ENCODE peak calls at places on chromosomes 6 and 20, in ten cellular contexts. K is HCT116; P is ascending aorta; L is A549; G is CD8-positive, alpha-beta T cell; E is OCI-LY7; D is pancreas; C is colonic mucosa; O is cardiac muscle cell; A is astrocyte. X is an unnamed sample. For H3K4me1 and H3K9me3, the result is how much of the 10 kb centered on the place peaks cover.

GRCh38 chr6:8177721-8178120 is 75.4 kb upstream of the EEF1E1 start:
- DNase-seq in P (no peak), G (no peak), E (no peak), C (no peak), A (peak), D (no peak), L (no peak), O (no peak), K (no peak), X (no peak)

GRCh38 chr20:4470375-4470774 is 251.3 kb upstream of the PRND start:
- DNase-seq in P (no peak), C (no peak), O (no peak), A (peak), E (no peak), K (no peak), L (no peak), D (no peak), G (no peak), X (no peak)

GRCh38 chr20:59006864-59007757 is at the start of gene CTSZ:
- DNase-seq in D (peak), L (peak), P (no peak), O (peak), K (no peak), A (no peak), C (peak), G (peak), E (peak), X (peak)

GRCh38 chr6:20997143-20997792 is 463.0 kb downstream of the CDKAL1 start:
- DNase-seq in C (no peak), G (no peak), D (no peak), A (no peak), E (no peak), P (no peak), O (no peak), K (no peak), L (no peak), X (no peak)

GRCh38 chr6:80553071-80553740 is 446.7 kb downstream of the BCKDHB start:
- DNase-seq in O (no peak), L (no peak), K (no peak), D (no peak), P (no peak), A (peak), C (no peak), E (no peak), G (no peak), X (no peak)

GRCh38 chr6:38861957-38862401 is 146.9 kb downstream of the DNAH8 start:
- DNase-seq in K (no peak), E (no peak), D (no peak), L (no peak), P (no peak), A (no peak), C (no peak), O (no peak), G (no peak), X (no peak)

GRCh38 chr6:57242505-57242904 is 20.4 kb upstream of the RAB23 start:
- DNase-seq in E (no peak), L (peak), K (no peak), G (no peak), O (no peak), A (peak), D (no peak), C (no peak), P (no peak), X (no peak)

GRCh38 chr6:4615891-4616290 is 160.3 kb upstream of the CDYL start:
- DNase-seq in G (no peak), D (no peak), A (no peak), L (no peak), E (no peak), O (no peak), C (no peak), K (no peak), P (no peak), X (no peak)

GRCh38 chr6:126963077-126963809 is 155.2 kb upstream of the RSPO3 start:
- DNase-seq in C (no peak), P (no peak), G (no peak), K (no peak), L (no peak), O (no peak), E (no peak), A (no peak), D (no peak), X (no peak)

GRCh38 chr6:85033547-85033946 is 269.1 kb upstream of the TBX18 start:
- DNase-seq in L (no peak), E (no peak), G (no peak), C (no peak), P (no peak), O (no peak), D (no peak), K (no peak), A (no peak), X (no peak)

GRCh38 chr6:131615275-131615674 is 12.8 kb downstream of the MED23 start:
- DNase-seq in E (no peak), O (no peak), K (no peak), P (no peak), L (no peak), A (no peak), G (no peak), D (no peak), C (no peak), X (no peak)

GRCh38 chr20:23606652-23607049 is 934 bp upstream of the CST9 start:
- DNase-seq in P (no peak), K (peak), G (peak), O (peak), E (peak), L (peak), D (peak), C (peak), A (peak), X (peak)

DNA sequence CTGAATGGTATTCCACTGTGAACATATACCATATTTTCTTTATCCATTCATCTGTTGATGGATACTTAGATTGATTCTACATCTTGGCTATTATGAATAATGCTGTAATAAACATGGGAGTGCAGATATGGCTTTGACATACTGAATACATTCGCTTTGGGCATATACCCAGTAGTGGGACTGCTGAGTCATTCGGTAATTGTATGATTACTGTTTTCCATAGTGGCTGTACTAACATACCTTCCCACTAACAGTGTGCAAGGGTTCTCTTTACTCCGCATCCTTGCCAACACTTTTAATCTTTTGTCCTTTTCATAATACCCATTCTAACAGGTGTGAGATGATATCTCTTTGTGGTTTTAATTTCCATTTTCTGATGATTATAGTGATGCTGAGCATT is 98.2 kb upstream of the ESR1 start:
- DNase-seq in O (no peak), L (no peak), D (no peak), P (no peak), G (no peak), E (no peak), C (no peak), A (no peak), K (no peak), X (no peak)
- H3K4me1 ChIP-seq in O (under half), L (under half), D (under half), P (under half), G (under half), E (under half), C (under half), A (under half), K (under half), X (under half)

DNA sequence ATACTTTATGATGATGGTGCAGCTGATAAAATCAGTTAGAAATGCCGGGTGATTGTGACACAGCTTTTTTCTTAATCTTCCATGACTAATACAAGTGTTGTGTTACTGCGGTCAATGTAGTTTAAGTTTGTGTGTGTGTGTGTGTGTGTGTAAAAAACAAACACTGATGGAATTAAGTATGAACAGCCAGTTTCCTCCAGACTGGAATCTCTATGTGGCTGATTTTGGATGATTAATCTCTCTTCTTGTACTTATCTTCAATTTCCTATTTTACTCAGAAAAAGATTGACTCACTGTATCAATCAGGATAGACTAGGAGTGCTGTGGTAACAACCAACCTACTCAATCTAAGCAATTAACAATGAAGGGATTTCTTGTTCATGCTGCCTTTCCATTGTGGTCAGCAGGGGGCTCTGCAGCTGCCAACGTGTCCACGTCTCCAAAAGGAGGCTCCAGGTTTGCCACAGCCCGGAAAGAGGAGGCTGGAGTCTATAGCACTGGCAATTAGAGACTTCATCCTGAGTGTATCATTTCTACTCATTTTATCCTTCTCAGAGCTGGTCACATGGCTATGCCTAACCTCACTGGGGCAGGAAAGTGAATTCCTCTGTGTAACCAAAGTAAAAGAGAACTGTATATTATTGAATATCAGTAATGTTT is 107.7 kb downstream of the CD109 start:
- DNase-seq in D (no peak), K (peak), G (no peak), C (peak), L (peak), O (peak), P (no peak), E (peak), A (peak), X (no peak)
- TF ChIP-seq CTCF in D (no peak), K (peak), G (no peak), C (peak), L (peak), O (peak), P (no peak), E (peak), A (peak), X (peak)

DNA sequence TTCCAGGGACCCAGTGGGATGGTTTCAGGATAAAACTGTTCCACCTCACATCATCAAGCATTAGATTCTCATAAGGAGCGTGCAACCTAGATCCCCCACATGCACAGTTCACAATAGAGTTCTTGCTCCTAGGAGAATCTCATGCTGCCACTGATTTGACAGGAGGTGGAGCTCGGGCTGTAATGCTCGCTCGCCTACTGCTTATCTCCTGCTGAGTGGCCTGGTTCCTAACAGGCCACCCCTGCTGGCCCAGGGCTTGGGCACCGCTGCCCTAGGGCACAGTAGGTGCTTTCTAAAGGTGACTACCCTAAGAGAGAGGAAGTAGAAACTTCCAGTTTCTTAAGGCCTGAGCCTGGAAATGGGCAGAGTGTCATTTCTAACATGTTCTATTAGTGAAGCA is 656.9 kb downstream of the PRKN start:
- DNase-seq in L (no peak), G (no peak), K (no peak), A (no peak), C (no peak), O (no peak), D (no peak), E (no peak), P (no peak), X (no peak)
- H3K9me3 ChIP-seq in L (under half), G (under half), K (under half), A (under half), C (under half), O (under half), D (under half), E (under half), P (under half), X (under half)

DNA sequence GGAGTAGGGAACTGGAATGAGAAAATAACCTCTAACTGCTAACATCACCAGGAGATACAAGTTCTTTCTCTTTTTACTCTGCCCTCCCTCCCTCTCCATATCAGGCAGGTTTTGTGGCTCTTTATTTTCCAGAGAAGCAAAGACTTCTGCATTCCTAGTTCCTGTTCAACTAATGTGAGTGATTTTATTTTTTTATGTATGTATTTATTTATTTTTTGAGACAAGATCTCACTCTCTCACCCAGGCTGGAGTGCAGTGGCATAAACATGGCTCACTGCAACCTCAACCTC is 6.0 kb upstream of the IER3 start:
- DNase-seq in E (no peak), D (no peak), L (no peak), C (no peak), A (no peak), K (no peak), O (no peak), G (no peak), P (no peak), X (no peak)
- H3K4me1 ChIP-seq in E (under half), D (half or more), L (half or more), C (under half), A (half or more), K (half or more), O (under half), G (under half), P (under half), X (under half)

GRCh38 chr6:41545174-41545702 is 943 bp upstream of the FOXP4 start:
- DNase-seq in L (peak), G (no peak), E (peak), C (peak), A (no peak), O (no peak), D (no peak), K (no peak), P (no peak), X (no peak)

GRCh38 chr6:41546475-41546865 is 289 bp downstream of the FOXP4 start:
- DNase-seq in A (peak), P (no peak), C (no peak), D (no peak), G (no peak), O (no peak), L (no peak), E (peak), K (no peak), X (no peak)

GRCh38 chr6:41547799-41548097 is 1.6 kb downstream of the FOXP4 start:
- DNase-seq in D (peak), L (no peak), P (no peak), O (no peak), K (no peak), A (no peak), E (no peak), G (no peak), C (no peak), X (no peak)

GRCh38 chr6:41546866-41547798 is 951 bp downstream of the FOXP4 start:
- DNase-seq in P (no peak), G (peak), L (peak), D (peak), C (peak), E (peak), K (no peak), O (peak), A (peak), X (peak)

GRCh38 chr6:41545703-41546474 is at the start of gene FOXP4:
- DNase-seq in E (peak), D (peak), L (peak), O (peak), G (peak), K (peak), C (peak), A (peak), P (peak), X (peak)
- TF ChIP-seq CTCF in E (no peak), D (no peak), L (no peak), O (no peak), G (no peak), K (no peak), C (no peak), A (no peak), P (no peak), X (no peak)

GRCh38 chr6:154058963-154059680 is 20.1 kb downstream of the OPRM1 start:
- DNase-seq in P (no peak), O (no peak), G (no peak), A (no peak), C (no peak), K (no peak), L (no peak), D (no peak), E (no peak), X (no peak)
- H3K9me3 ChIP-seq in P (under half), O (under half), G (under half), A (under half), C (under half), K (under half), L (under half), D (under half), E (under half), X (under half)

DNA sequence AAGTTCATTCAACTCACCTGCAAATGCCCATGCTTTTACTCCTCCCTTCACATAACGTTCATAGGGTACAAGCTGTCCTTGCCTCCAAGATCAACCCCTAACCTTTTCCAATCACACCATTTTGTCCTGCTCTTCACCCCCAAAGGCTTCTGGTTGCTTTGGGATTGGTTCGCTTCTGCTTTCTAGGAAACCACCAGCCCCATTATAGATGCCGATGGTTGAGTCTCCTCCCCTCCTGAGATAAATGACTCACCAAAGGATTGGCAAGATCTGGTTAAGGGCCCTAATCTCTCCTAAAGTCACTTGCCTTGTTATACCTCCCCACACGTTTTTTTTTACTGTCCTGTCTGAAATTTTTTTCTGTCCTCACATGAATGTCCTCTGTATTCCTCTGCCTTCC is 311.4 kb downstream of the HACE1 start:
- DNase-seq in A (no peak), O (no peak), L (no peak), E (no peak), G (no peak), D (no peak), C (no peak), P (no peak), K (no peak), X (no peak)
- H3K4me1 ChIP-seq in A (under half), O (under half), L (under half), E (under half), G (under half), D (under half), C (under half), P (under half), K (under half), X (under half)

DNA sequence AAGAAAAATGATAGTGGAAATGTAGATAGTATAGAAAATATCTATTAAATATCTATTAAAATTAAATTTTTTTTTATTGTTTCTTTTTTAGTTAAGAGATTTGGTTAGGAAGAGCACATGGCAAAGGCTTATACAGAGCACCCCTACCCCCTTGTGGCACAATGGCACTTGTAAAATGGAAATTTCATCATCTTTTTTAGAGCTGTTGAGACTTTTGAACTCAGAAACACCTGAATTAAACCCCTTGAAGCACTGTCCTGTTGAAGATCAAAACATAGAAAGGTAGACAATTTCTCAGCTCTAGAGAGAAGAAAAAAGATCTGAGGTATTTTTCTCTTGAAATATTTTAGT is 572.4 kb downstream of the PKHD1 start:
- DNase-seq in L (no peak), K (no peak), D (no peak), O (no peak), C (no peak), A (no peak), P (no peak), G (no peak), E (no peak), X (no peak)
- TF ChIP-seq CTCF in L (no peak), K (no peak), D (no peak), O (no peak), C (no peak), A (no peak), P (no peak), G (no peak), E (no peak), X (no peak)

DNA sequence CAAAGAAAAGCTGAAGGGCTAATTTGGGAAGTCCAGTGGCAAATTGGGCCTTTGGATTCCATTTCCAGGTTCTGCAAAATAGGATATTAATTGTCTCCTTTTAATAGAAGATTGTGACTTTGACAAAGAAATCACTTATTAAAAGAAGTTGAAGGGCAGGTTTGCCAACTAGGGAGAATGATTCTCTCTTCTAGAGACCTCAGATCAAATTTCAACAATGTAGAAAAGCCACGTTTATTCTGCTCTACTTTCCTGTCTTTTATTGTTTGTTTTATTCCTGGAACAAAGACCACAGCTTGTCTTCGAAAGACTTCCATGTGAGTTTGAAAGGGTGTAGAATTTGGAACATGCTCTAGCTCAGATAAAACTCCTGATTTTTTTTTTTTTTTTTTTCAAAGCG is 65.5 kb upstream of the PRL start:
- DNase-seq in E (no peak), G (no peak), C (no peak), A (no peak), D (no peak), L (no peak), P (no peak), O (no peak), K (no peak), X (no peak)
- H3K9me3 ChIP-seq in E (under half), G (under half), C (under half), A (under half), D (under half), L (under half), P (under half), O (under half), K (under half), X (under half)